ENCODE peak calls at places on chromosomes 13 and 19, in seven cellular contexts. One of them, this sample, is unnamed.

GRCh38 chr19:19459707-19460251 is 54.3 kb downstream of the GATAD2A start:
- DNase-seq in AG10803: peak; percentile 71
- DNase-seq in cardiac muscle cell: peak; percentile 58
- DNase-seq in AG04449: no peak
- DNase-seq in GM12865: peak; percentile 79
- DNase-seq in neuronal stem cell: no peak
- DNase-seq in thoracic aorta: no peak
- DNase-seq in this sample: peak; percentile 77

GRCh38 chr19:7004313-7004931 is 16.8 kb downstream of the MBD3L2B start:
- DNase-seq in AG10803: peak; percentile 44
- DNase-seq in cardiac muscle cell: peak; percentile 57
- DNase-seq in AG04449: no peak
- DNase-seq in GM12865: no peak
- DNase-seq in neuronal stem cell: no peak
- DNase-seq in thoracic aorta: no peak
- DNase-seq in this sample: peak; percentile 55

GRCh38 chr19:10773969-10774368 is 56.1 kb downstream of the DNM2 start:
- DNase-seq in AG10803: no peak
- DNase-seq in cardiac muscle cell: no peak
- DNase-seq in AG04449: no peak
- DNase-seq in GM12865: peak; percentile 54
- DNase-seq in neuronal stem cell: no peak
- DNase-seq in thoracic aorta: no peak
- DNase-seq in this sample: peak; percentile 70

GRCh38 chr13:52001120-52001731 is 10.0 kb downstream of the ATP7B start:
- DNase-seq in AG10803: peak; percentile 55
- DNase-seq in cardiac muscle cell: peak; percentile 64
- DNase-seq in AG04449: no peak
- DNase-seq in GM12865: peak; percentile 56
- DNase-seq in neuronal stem cell: no peak
- DNase-seq in thoracic aorta: no peak
- DNase-seq in this sample: peak; percentile 62

GRCh38 chr13:46297338-46297737 is 85.6 kb downstream of the LRRC63 start:
- DNase-seq in AG10803: peak; percentile 37
- DNase-seq in cardiac muscle cell: peak; percentile 58
- DNase-seq in AG04449: no peak
- DNase-seq in GM12865: no peak
- DNase-seq in neuronal stem cell: no peak
- DNase-seq in thoracic aorta: no peak
- DNase-seq in this sample: no peak

GRCh38 chr13:99982021-99982740 is 597 bp downstream of the ZIC2 start:
- DNase-seq in AG10803: no peak
- DNase-seq in cardiac muscle cell: no peak
- DNase-seq in AG04449: no peak
- DNase-seq in GM12865: peak; percentile 29
- DNase-seq in neuronal stem cell: no peak
- DNase-seq in thoracic aorta: no peak
- DNase-seq in this sample: peak; percentile 42

GRCh38 chr13:62837895-62838294 is 1422.2 kb upstream of the PCDH20 start:
- DNase-seq in AG10803: no peak
- DNase-seq in cardiac muscle cell: no peak
- DNase-seq in AG04449: no peak
- DNase-seq in GM12865: no peak
- DNase-seq in neuronal stem cell: no peak
- DNase-seq in thoracic aorta: no peak
- DNase-seq in this sample: peak; percentile 14

GRCh38 chr13:106373989-106374572 is 161.4 kb downstream of the EFNB2 start:
- DNase-seq in AG10803: peak; percentile 86
- DNase-seq in cardiac muscle cell: peak; percentile 84
- DNase-seq in AG04449: no peak
- DNase-seq in GM12865: peak; percentile 82
- DNase-seq in neuronal stem cell: no peak
- DNase-seq in thoracic aorta: no peak
- DNase-seq in this sample: peak; percentile 30

GRCh38 chr19:46776927-46777911 is 11.2 kb downstream of the SLC1A5 start:
- DNase-seq in AG10803: no peak
- DNase-seq in cardiac muscle cell: no peak
- DNase-seq in AG04449: no peak
- DNase-seq in GM12865: no peak
- DNase-seq in neuronal stem cell: no peak
- DNase-seq in thoracic aorta: no peak
- DNase-seq in this sample: peak; percentile 14

GRCh38 chr13:40480012-40480914 is 186.2 kb downstream of the FOXO1 start:
- DNase-seq in AG10803: no peak
- DNase-seq in cardiac muscle cell: no peak
- DNase-seq in AG04449: no peak
- DNase-seq in GM12865: peak; percentile 19
- DNase-seq in neuronal stem cell: no peak
- DNase-seq in thoracic aorta: no peak
- DNase-seq in this sample: no peak

GRCh38 chr19:18845961-18846360 is 14.2 kb downstream of the UPF1 start:
- DNase-seq in AG10803: no peak
- DNase-seq in cardiac muscle cell: no peak
- DNase-seq in AG04449: no peak
- DNase-seq in GM12865: no peak
- DNase-seq in neuronal stem cell: no peak
- DNase-seq in thoracic aorta: no peak
- DNase-seq in this sample: no peak

GRCh38 chr13:41546372-41547252 is 89.3 kb downstream of the RGCC start:
- DNase-seq in AG10803: peak; percentile 83
- DNase-seq in cardiac muscle cell: peak; percentile 36
- DNase-seq in AG04449: peak; percentile 60
- DNase-seq in GM12865: no peak
- DNase-seq in neuronal stem cell: no peak
- DNase-seq in thoracic aorta: no peak
- DNase-seq in this sample: peak; percentile 88

GRCh38 chr13:33999830-34000605 is 182.1 kb downstream of the RFC3 start:
- DNase-seq in AG10803: no peak
- DNase-seq in cardiac muscle cell: no peak
- DNase-seq in AG04449: no peak
- DNase-seq in GM12865: no peak
- DNase-seq in neuronal stem cell: no peak
- DNase-seq in thoracic aorta: no peak
- DNase-seq in this sample: no peak

GRCh38 chr13:81927347-81927746 is 1586.4 kb upstream of the SPRY2 start:
- DNase-seq in AG10803: no peak
- DNase-seq in cardiac muscle cell: no peak
- DNase-seq in AG04449: no peak
- DNase-seq in GM12865: no peak
- DNase-seq in neuronal stem cell: no peak
- DNase-seq in thoracic aorta: no peak
- DNase-seq in this sample: peak; percentile 23

GRCh38 chr19:916645-917322 is 349 bp upstream of the KISS1R start:
- DNase-seq in AG10803: no peak
- DNase-seq in cardiac muscle cell: no peak
- DNase-seq in AG04449: no peak
- DNase-seq in GM12865: no peak
- DNase-seq in neuronal stem cell: no peak
- DNase-seq in thoracic aorta: no peak
- DNase-seq in this sample: no peak

GRCh38 chr19:17671906-17672305 is 16.2 kb downstream of the UNC13A start:
- DNase-seq in AG10803: peak; percentile 16
- DNase-seq in cardiac muscle cell: peak; percentile 44
- DNase-seq in AG04449: no peak
- DNase-seq in GM12865: peak; percentile 63
- DNase-seq in neuronal stem cell: no peak
- DNase-seq in thoracic aorta: no peak
- DNase-seq in this sample: peak; percentile 54

GRCh38 chr13:106768991-106769390 is 201.1 kb upstream of the ARGLU1 start:
- DNase-seq in AG10803: no peak
- DNase-seq in cardiac muscle cell: no peak
- DNase-seq in AG04449: no peak
- DNase-seq in GM12865: no peak
- DNase-seq in neuronal stem cell: no peak
- DNase-seq in thoracic aorta: no peak
- DNase-seq in this sample: no peak

GRCh38 chr13:40682449-40683240 is 16.2 kb upstream of the FOXO1 start:
- DNase-seq in AG10803: peak; percentile 29
- DNase-seq in cardiac muscle cell: peak; percentile 51
- DNase-seq in AG04449: no peak
- DNase-seq in GM12865: peak; percentile 21
- DNase-seq in neuronal stem cell: no peak
- DNase-seq in thoracic aorta: no peak
- DNase-seq in this sample: peak; percentile 15

GRCh38 chr13:36088001-36088400 is 43.2 kb downstream of the DCLK1 start:
- DNase-seq in AG10803: no peak
- DNase-seq in cardiac muscle cell: no peak
- DNase-seq in AG04449: no peak
- DNase-seq in GM12865: no peak
- DNase-seq in neuronal stem cell: no peak
- DNase-seq in thoracic aorta: no peak
- DNase-seq in this sample: peak; percentile 70

GRCh38 chr13:98176777-98177608 is at the start of gene RNF113B:
- DNase-seq in AG10803: no peak
- DNase-seq in cardiac muscle cell: no peak
- DNase-seq in AG04449: no peak
- DNase-seq in GM12865: no peak
- DNase-seq in neuronal stem cell: no peak
- DNase-seq in thoracic aorta: no peak
- DNase-seq in this sample: no peak

GRCh38 chr19:41671481-41671880 is 16.6 kb downstream of the CEACAM7 start:
- DNase-seq in AG10803: no peak
- DNase-seq in cardiac muscle cell: no peak
- DNase-seq in AG04449: no peak
- DNase-seq in GM12865: no peak
- DNase-seq in neuronal stem cell: no peak
- DNase-seq in thoracic aorta: no peak
- DNase-seq in this sample: no peak
- H3K4me3 ChIP-seq in AG10803: no peak overlapping the region
- H3K4me3 ChIP-seq in cardiac muscle cell: no peak overlapping the region
- H3K4me3 ChIP-seq in AG04449: no peak overlapping the region
- H3K4me3 ChIP-seq in GM12865: no peak overlapping the region
- H3K4me3 ChIP-seq in neuronal stem cell: no peak overlapping the region
- H3K4me3 ChIP-seq in thoracic aorta: no peak overlapping the region
- H3K4me3 ChIP-seq in this sample: no peak overlapping the region

DNA sequence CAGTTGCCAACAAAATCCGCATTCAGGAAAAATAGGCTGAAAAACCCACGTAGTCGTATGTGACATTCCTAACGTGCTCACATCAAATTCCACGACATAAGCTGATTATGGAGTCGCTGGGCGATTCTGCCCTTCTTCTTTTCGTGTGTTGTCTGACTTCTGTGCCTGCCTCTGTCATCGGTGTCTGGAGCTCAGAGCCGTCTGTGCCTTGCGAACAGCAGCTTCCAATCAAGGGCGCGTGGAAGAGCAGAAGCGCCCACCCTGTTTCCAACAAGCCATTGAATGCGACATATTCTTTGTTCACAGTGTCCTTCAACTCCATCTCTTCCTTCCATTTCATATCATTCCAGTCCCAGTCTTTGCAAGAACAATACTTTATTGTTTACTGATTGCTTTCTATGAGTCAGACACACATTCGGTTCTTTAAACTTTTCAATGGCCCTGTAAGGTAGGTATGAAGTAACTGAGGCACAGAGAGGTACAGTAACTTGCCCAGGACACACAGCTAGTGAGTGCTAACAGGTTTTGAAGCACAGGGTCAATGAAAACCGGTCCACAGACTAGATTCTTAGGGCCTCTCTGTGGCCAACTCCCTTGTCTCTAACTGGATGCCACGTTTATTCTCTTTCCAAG is 8.1 kb upstream of the ZNF507 start:
- DNase-seq in AG10803: peak; percentile 8
- DNase-seq in cardiac muscle cell: no peak
- DNase-seq in AG04449: no peak
- DNase-seq in GM12865: no peak
- DNase-seq in neuronal stem cell: no peak
- DNase-seq in thoracic aorta: no peak
- DNase-seq in this sample: no peak
- H3K4me3 ChIP-seq in AG10803: peak overlapping the region; percentile 51
- H3K4me3 ChIP-seq in cardiac muscle cell: no peak overlapping the region
- H3K4me3 ChIP-seq in AG04449: peak overlapping the region; percentile 46
- H3K4me3 ChIP-seq in GM12865: no peak overlapping the region
- H3K4me3 ChIP-seq in neuronal stem cell: no peak overlapping the region
- H3K4me3 ChIP-seq in thoracic aorta: peak overlapping the region; percentile 58
- H3K4me3 ChIP-seq in this sample: no peak overlapping the region

DNA sequence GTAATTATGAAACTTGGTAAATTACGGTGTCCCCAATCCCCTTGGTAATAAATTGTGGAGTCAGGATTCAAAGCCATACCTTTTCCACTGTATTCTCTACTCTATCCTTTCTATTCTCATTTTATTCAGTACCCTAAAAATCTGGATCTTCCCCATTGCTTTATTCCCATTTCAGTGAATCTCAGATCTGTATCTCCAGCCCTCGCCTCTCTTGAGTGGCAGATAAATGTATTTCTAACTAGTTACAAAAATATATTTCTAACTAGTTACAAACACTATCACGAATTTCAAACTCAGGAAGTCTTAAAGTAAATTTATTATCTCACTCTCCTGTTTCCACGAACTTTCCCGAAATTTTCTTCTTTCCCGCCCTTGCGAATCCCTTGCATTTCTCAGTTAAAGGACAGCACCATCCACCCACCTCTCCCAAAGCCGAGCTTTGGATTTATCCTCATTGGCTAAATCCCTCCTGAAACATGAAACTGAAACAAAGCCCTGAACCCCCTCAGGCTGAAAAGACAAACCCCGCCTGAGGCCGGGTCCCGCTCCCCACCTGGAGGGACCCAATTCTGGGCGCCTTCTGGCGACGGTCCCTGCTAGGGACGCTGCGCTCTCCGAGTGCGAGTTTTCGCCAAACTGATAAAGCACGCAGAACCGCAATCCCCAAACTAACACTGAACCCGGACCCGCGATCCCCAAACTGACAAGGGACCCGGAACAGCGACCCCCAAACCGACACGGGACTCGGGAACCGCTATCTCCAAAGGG is 164.3 kb upstream of the PABPC3 start:
- DNase-seq in AG10803: no peak
- DNase-seq in cardiac muscle cell: no peak
- DNase-seq in AG04449: no peak
- DNase-seq in GM12865: no peak
- DNase-seq in neuronal stem cell: peak; percentile 17
- DNase-seq in thoracic aorta: no peak
- DNase-seq in this sample: no peak
- H3K4me3 ChIP-seq in AG10803: no peak overlapping the region
- H3K4me3 ChIP-seq in cardiac muscle cell: peak overlapping the region; percentile 10
- H3K4me3 ChIP-seq in AG04449: peak overlapping the region; percentile 1
- H3K4me3 ChIP-seq in GM12865: no peak overlapping the region
- H3K4me3 ChIP-seq in neuronal stem cell: peak overlapping the region; percentile 74
- H3K4me3 ChIP-seq in thoracic aorta: peak overlapping the region; percentile 27
- H3K4me3 ChIP-seq in this sample: no peak overlapping the region

DNA sequence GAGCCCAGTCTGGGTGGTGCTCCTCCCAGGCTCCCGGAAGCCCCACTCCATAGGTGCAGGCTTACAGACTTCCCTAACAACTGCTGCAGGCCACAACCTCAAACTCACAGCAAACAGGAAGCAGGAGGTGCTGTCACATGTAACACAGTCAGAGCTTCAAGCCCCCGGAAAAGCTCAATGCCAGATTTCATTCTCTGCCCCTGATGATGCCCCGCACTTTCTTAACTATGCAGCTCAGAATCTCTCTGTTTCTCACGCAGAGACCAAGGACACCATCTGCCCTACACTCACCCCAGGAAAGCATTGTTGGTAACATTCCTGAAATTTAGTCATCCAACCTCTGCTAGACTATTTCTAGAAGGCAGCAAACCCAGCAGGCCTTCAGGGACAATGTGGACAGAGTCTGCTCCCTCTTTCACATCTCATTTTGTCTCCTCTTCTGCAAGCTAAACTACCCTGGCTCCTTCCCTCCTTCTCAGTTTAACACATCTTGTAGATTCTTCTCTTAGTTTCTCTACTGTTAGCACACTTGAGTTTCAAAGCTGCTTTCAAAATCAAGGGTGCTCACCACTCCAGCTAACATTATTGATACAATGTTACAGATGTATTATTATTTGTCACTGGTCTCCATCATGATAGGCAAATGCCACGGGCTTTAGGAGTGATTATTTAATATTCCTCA is 162.5 kb downstream of the KCTD12 start:
- DNase-seq in AG10803: peak; percentile 96
- DNase-seq in cardiac muscle cell: peak; percentile 82
- DNase-seq in AG04449: peak; percentile 51
- DNase-seq in GM12865: peak; percentile 56
- DNase-seq in neuronal stem cell: no peak
- DNase-seq in thoracic aorta: no peak
- DNase-seq in this sample: peak; percentile 54
- H3K4me3 ChIP-seq in AG10803: no peak overlapping the region
- H3K4me3 ChIP-seq in cardiac muscle cell: no peak overlapping the region
- H3K4me3 ChIP-seq in AG04449: no peak overlapping the region
- H3K4me3 ChIP-seq in GM12865: no peak overlapping the region
- H3K4me3 ChIP-seq in neuronal stem cell: no peak overlapping the region
- H3K4me3 ChIP-seq in thoracic aorta: no peak overlapping the region
- H3K4me3 ChIP-seq in this sample: no peak overlapping the region

This sample was measured in epithelial cell of esophagus.